ENCODE peak calls at places on chromosomes 12 and 14, in five cellular contexts. Q is activated naive CD4-positive, alpha-beta T cell treated with Interleukin-2 at 50 U/mL for 16 hours; H is transverse colon; J is chondrocyte; W is hypothalamus. U is an unnamed sample.

GRCh38 chr14:50978888-50979287 is 34.6 kb upstream of the PYGL start:
- DNase-seq in Q (no peak), J (no peak), H (no peak), W (no peak), U (no peak)

GRCh38 chr12:108371801-108372344 is 32.8 kb upstream of the CMKLR1 start:
- DNase-seq in H (no peak), W (no peak), Q (no peak), J (no peak), U (no peak)

GRCh38 chr14:82951171-82951570 is 1417.5 kb upstream of the SEL1L start:
- DNase-seq in H (no peak), Q (no peak), J (no peak), W (no peak), U (peak)

GRCh38 chr14:94001501-94002396 is 4.6 kb downstream of the CCDC197 start:
- DNase-seq in Q (peak), W (peak), H (peak), J (no peak), U (peak)

GRCh38 chr12:115871714-115872113 is 405.8 kb downstream of the MED13L start:
- DNase-seq in J (no peak), Q (no peak), H (peak), W (no peak), U (peak)

GRCh38 chr12:59036973-59037807 is 116.9 kb upstream of the LRIG3 start:
- DNase-seq in Q (no peak), J (no peak), W (no peak), H (no peak), U (no peak)

GRCh38 chr12:52149651-52150241 is 42.1 kb downstream of the KRT80 start:
- DNase-seq in J (no peak), H (no peak), W (no peak), Q (no peak), U (no peak)

GRCh38 chr12:6450869-6451347 is 934 bp upstream of the TAPBPL start:
- DNase-seq in W (peak), Q (peak), J (no peak), H (peak), U (no peak)

GRCh38 chr12:67433393-67434175 is 164.4 kb downstream of the CAND1 start:
- DNase-seq in W (no peak), Q (no peak), H (no peak), J (no peak), U (no peak)

GRCh38 chr12:32896438-32897275 is at the start of gene PKP2:
- DNase-seq in J (no peak), Q (no peak), W (no peak), H (peak), U (peak)

GRCh38 chr12:116662612-116663144 is 75.2 kb downstream of the SPRING1 start:
- DNase-seq in H (peak), Q (no peak), J (no peak), W (peak), U (no peak)

GRCh38 chr12:102406033-102406584 is 74.3 kb downstream of the IGF1 start:
- DNase-seq in H (peak), W (peak), J (no peak), Q (no peak), U (no peak)

GRCh38 chr12:130715996-130716917 is at the start of gene RIMBP2:
- DNase-seq in H (no peak), J (no peak), Q (no peak), W (no peak), U (peak)

GRCh38 chr12:109795023-109795422 is 38.2 kb downstream of the TRPV4 start:
- DNase-seq in H (no peak), Q (no peak), J (no peak), W (no peak), U (no peak)

GRCh38 chr12:93766802-93767523 is 89.8 kb downstream of the CRADD start:
- DNase-seq in H (peak), W (no peak), J (no peak), Q (peak), U (no peak)

GRCh38 chr14:104307627-104308401 is 169.4 kb downstream of the KIF26A start:
- DNase-seq in W (no peak), Q (no peak), J (peak), H (no peak), U (no peak)

GRCh38 chr12:33967760-33968159 is 54.5 kb upstream of the ALG10 start:
- DNase-seq in H (no peak), Q (no peak), J (no peak), W (no peak), U (no peak)

GRCh38 chr12:82896979-82897378 is 210.3 kb downstream of the TMTC2 start:
- DNase-seq in Q (no peak), H (peak), J (no peak), W (no peak), U (no peak)

GRCh38 chr14:46818147-46818546 is 166.6 kb upstream of the RPL10L start:
- DNase-seq in J (no peak), Q (no peak), H (no peak), W (no peak), U (peak)

GRCh38 chr14:54981698-54982097 is 45.2 kb downstream of the WDHD1 start:
- DNase-seq in W (no peak), Q (no peak), J (no peak), H (no peak), U (no peak)

GRCh38 chr14:92421756-92422155 is 91.8 kb upstream of the RIN3 start:
- DNase-seq in H (no peak), W (no peak), Q (no peak), J (no peak), U (no peak)

GRCh38 chr12:6672143-6672542 is 9.2 kb upstream of the ING4 start:
- DNase-seq in J (no peak), H (no peak), Q (no peak), W (no peak), U (no peak)

GRCh38 chr14:82905762-82906161 is 1372.1 kb upstream of the SEL1L start:
- DNase-seq in Q (no peak), H (no peak), W (no peak), J (no peak), U (no peak)

GRCh38 chr12:13602217-13602616 is 379.2 kb downstream of the GRIN2B start:
- DNase-seq in Q (no peak), J (no peak), W (no peak), H (no peak), U (no peak)